ENCODE peak calls at places on chromosome 19, in nine cellular contexts. R is left ventricle myocardium inferior; V is H1; B is astrocyte of the spinal cord; K is retinal pigment epithelial cell; F is BJ; E is CD4-positive, alpha-beta T cell; X is A673; I is foreskin fibroblast. M is an unnamed sample.

GRCh38 chr19:18385675-18386542 is at the start of gene GDF15:
- DNase-seq in V (no peak), I (peak; percentile 92), B (peak; percentile 86), F (peak; percentile 59), K (no peak), X (peak; percentile 36), R (peak; percentile 61), E (peak; percentile 11), M (peak; percentile 93)

GRCh38 chr19:18051887-18052286 is 34.8 kb downstream of the IL12RB1 start:
- DNase-seq in F (no peak), V (no peak), B (no peak), X (no peak), R (peak; percentile 67), I (no peak), K (no peak), E (no peak), M (no peak)

GRCh38 chr19:3979289-3979673 is 6.0 kb downstream of the EEF2 start:
- DNase-seq in I (no peak), E (no peak), F (no peak), V (no peak), X (no peak), R (no peak), B (no peak), K (no peak), M (no peak)

GRCh38 chr19:28074773-28075172 is 1138.2 kb downstream of the UQCRFS1 start:
- DNase-seq in I (no peak), X (no peak), E (no peak), R (no peak), V (no peak), B (no peak), K (no peak), F (no peak), M (no peak)

GRCh38 chr19:13002389-13002898 is 7.2 kb downstream of the NFIX start:
- DNase-seq in E (no peak), X (no peak), F (no peak), I (no peak), R (peak; percentile 55), V (no peak), K (no peak), B (no peak), M (no peak)

GRCh38 chr19:31356587-31357314 is 7.5 kb upstream of the TSHZ3 start:
- DNase-seq in B (no peak), I (no peak), X (no peak), F (no peak), E (peak; percentile 42), K (no peak), R (peak; percentile 34), V (no peak), M (no peak)

GRCh38 chr19:277581-278165 is 13.5 kb downstream of the PLPP2 start:
- DNase-seq in B (peak; percentile 50), K (no peak), X (peak; percentile 45), R (no peak), V (no peak), F (no peak), I (no peak), E (no peak), M (no peak)

GRCh38 chr19:40745402-40745780 is 4.9 kb downstream of the ACTMAP start:
- DNase-seq in X (no peak), R (no peak), E (no peak), I (peak; percentile 64), F (no peak), B (peak; percentile 51), V (no peak), K (no peak), M (no peak)

GRCh38 chr19:15397236-15397635 is 17.6 kb upstream of the AKAP8 start:
- DNase-seq in E (no peak), K (no peak), I (no peak), F (no peak), B (no peak), V (no peak), R (no peak), X (no peak), M (no peak)

GRCh38 chr19:18529782-18530181 is 7.9 kb upstream of the ELL start:
- DNase-seq in F (no peak), V (no peak), B (no peak), K (no peak), E (no peak), X (no peak), I (no peak), R (no peak), M (no peak)

GRCh38 chr19:49809155-49809986 is 3.7 kb downstream of the FUZ start:
- DNase-seq in E (peak; percentile 42), V (no peak), I (no peak), X (peak; percentile 61), B (peak; percentile 57), K (peak; percentile 77), R (peak; percentile 70), F (no peak), M (no peak)

GRCh38 chr19:12052571-12053169 is at the start of gene ZNF878:
- DNase-seq in K (peak; percentile 54), X (peak; percentile 96), E (peak; percentile 35), F (peak; percentile 42), B (peak; percentile 83), V (peak; percentile 95), R (peak; percentile 91), I (peak; percentile 75), M (peak; percentile 47)

GRCh38 chr19:57262044-57262443 is 18.2 kb upstream of the ZNF460 start:
- DNase-seq in E (no peak), K (no peak), R (no peak), B (no peak), F (no peak), V (no peak), X (no peak), I (no peak), M (no peak)

GRCh38 chr19:17125728-17126677 is 50.4 kb downstream of the MYO9B start:
- DNase-seq in V (no peak), X (no peak), E (peak; percentile 77), I (no peak), F (no peak), R (peak; percentile 62), B (no peak), K (no peak), M (no peak)

GRCh38 chr19:48102870-48103751 is 7.5 kb downstream of the PLA2G4C start:
- DNase-seq in F (no peak), V (no peak), E (peak; percentile 18), X (peak; percentile 72), R (no peak), K (no peak), I (peak; percentile 24), B (peak; percentile 34), M (no peak)

GRCh38 chr19:1650627-1651009 is 1.8 kb downstream of the TCF3 start:
- DNase-seq in K (no peak), I (peak; percentile 9), E (no peak), B (peak; percentile 28), V (no peak), R (no peak), X (peak; percentile 79), F (no peak), M (no peak)

GRCh38 chr19:53008061-53008778 is 5.5 kb upstream of the ERVV-1 start:
- DNase-seq in R (no peak), V (no peak), B (no peak), K (no peak), I (no peak), F (no peak), E (no peak), X (no peak), M (no peak)

GRCh38 chr19:17170538-17171297 is 44.4 kb upstream of the USE1 start:
- DNase-seq in I (no peak), E (no peak), K (no peak), R (no peak), X (no peak), B (no peak), F (no peak), V (no peak), M (no peak)

GRCh38 chr19:3276341-3276799 is 51.9 kb downstream of the CELF5 start:
- DNase-seq in X (peak; percentile 92), F (no peak), V (peak; percentile 95), K (no peak), B (no peak), R (no peak), E (peak; percentile 44), I (no peak), M (no peak)

GRCh38 chr19:20471441-20471840 is 94.1 kb downstream of the ZNF737 start:
- DNase-seq in R (no peak), K (no peak), F (no peak), V (no peak), X (no peak), E (no peak), B (no peak), I (no peak), M (no peak)

GRCh38 chr19:1313695-1314613 is 28.3 kb downstream of the EFNA2 start:
- DNase-seq in B (peak; percentile 12), X (no peak), I (no peak), K (peak; percentile 16), E (no peak), F (no peak), V (peak; percentile 17), R (no peak), M (no peak)

GRCh38 chr19:51712461-51713081 is 11.2 kb downstream of the HAS1 start:
- DNase-seq in B (peak; percentile 38), E (no peak), I (no peak), X (peak; percentile 68), F (no peak), K (no peak), R (no peak), V (peak; percentile 57), M (no peak)
- TF ChIP-seq CTCF in B (peak; percentile 48), E (no peak), I (peak; percentile 44), X (peak; percentile 43), F (peak; percentile 43), K (peak; percentile 78), R (peak; percentile 57), V (peak; percentile 80), M (peak; percentile 29)

GRCh38 chr19:42697884-42698283 is 42.4 kb downstream of the PSG3 start:
- DNase-seq in R (no peak), I (no peak), V (no peak), X (no peak), K (no peak), E (no peak), F (no peak), B (no peak), M (no peak)

GRCh38 chr19:42695811-42696503 is 44.3 kb downstream of the PSG3 start:
- DNase-seq in X (no peak), B (no peak), K (no peak), E (no peak), V (no peak), I (no peak), R (no peak), F (no peak), M (no peak)

GRCh38 chr19:42693760-42694350 is 46.4 kb downstream of the PSG3 start:
- DNase-seq in E (no peak), B (peak; percentile 36), V (no peak), K (peak; percentile 39), X (peak; percentile 43), I (peak; percentile 30), R (no peak), F (no peak), M (peak; percentile 14)
- TF ChIP-seq CTCF in E (no peak), B (peak; percentile 73), V (peak; percentile 14), K (peak; percentile 95), X (peak; percentile 62), I (peak; percentile 91), R (peak; percentile 38), F (peak; percentile 89), M (peak; percentile 74)

GRCh38 chr19:35045667-35046300 is 4.3 kb downstream of the HPN start:
- DNase-seq in E (peak; percentile 46), R (no peak), K (no peak), I (no peak), B (no peak), F (no peak), V (no peak), X (peak; percentile 62), M (no peak)
- TF ChIP-seq CTCF in E (peak; percentile 19), R (peak; percentile 30), K (peak; percentile 21), I (peak; percentile 36), B (peak; percentile 48), F (peak; percentile 50), V (peak; percentile 72), X (peak; percentile 31), M (peak; percentile 24)

GRCh38 chr19:29393915-29394460 is 131.8 kb upstream of the VSTM2B start:
- DNase-seq in R (no peak), X (no peak), K (no peak), B (no peak), I (no peak), E (no peak), F (no peak), V (no peak), M (no peak)
- TF ChIP-seq CTCF in R (no peak), X (no peak), K (no peak), B (no peak), I (no peak), E (no peak), F (no peak), V (no peak), M (no peak)